ENCODE peak calls at places on chromosomes 11 and 22, in six cellular contexts. L, K, J, F, V and Z are unnamed samples.

GRCh38 chr22:28822930-28823481 is 22.6 kb upstream of the XBP1 start:
- DNase-seq in L (no peak), K (no peak), J (peak; percentile 88), F (no peak), V (no peak), Z (no peak)

GRCh38 chr11:416757-417621 is 2.2 kb upstream of the SIGIRR start:
- DNase-seq in L (peak; percentile 18), K (peak; percentile 63), J (no peak), F (no peak), V (no peak), Z (no peak)

GRCh38 chr22:30878516-30879365 is 89.8 kb downstream of the MORC2 start:
- DNase-seq in L (no peak), K (no peak), J (no peak), F (no peak), V (no peak), Z (no peak)

GRCh38 chr11:11980841-11981308 is 27.6 kb downstream of the DKK3 start:
- DNase-seq in L (no peak), K (peak; percentile 29), J (no peak), F (no peak), V (peak; percentile 40), Z (no peak)

GRCh38 chr11:99268895-99269294 is 248.1 kb downstream of the CNTN5 start:
- DNase-seq in L (no peak), K (peak; percentile 49), J (no peak), F (no peak), V (no peak), Z (no peak)

GRCh38 chr11:115691030-115691429 is 186.8 kb upstream of the CADM1 start:
- DNase-seq in L (no peak), K (no peak), J (no peak), F (no peak), V (no peak), Z (no peak)

GRCh38 chr11:128342511-128343133 is 244.7 kb downstream of the ETS1 start:
- DNase-seq in L (peak; percentile 98), K (peak; percentile 91), J (peak; percentile 42), F (no peak), V (peak; percentile 66), Z (peak; percentile 74)

GRCh38 chr11:67584205-67584880 is 731 bp downstream of the GSTP1 start:
- DNase-seq in L (peak; percentile 48), K (peak; percentile 85), J (peak; percentile 63), F (peak; percentile 83), V (peak; percentile 78), Z (peak; percentile 86)

GRCh38 chr11:34406413-34406812 is 32.3 kb upstream of the CAT start:
- DNase-seq in L (no peak), K (no peak), J (no peak), F (no peak), V (no peak), Z (no peak)

GRCh38 chr11:134734446-134734845 is 322.4 kb upstream of the B3GAT1 start:
- DNase-seq in L (no peak), K (no peak), J (no peak), F (no peak), V (no peak), Z (no peak)

GRCh38 chr11:104148074-104148473 is 15.9 kb downstream of the PDGFD start:
- DNase-seq in L (no peak), K (peak; percentile 51), J (no peak), F (no peak), V (no peak), Z (no peak)

GRCh38 chr11:108870373-108871020 is 205.6 kb downstream of the DDX10 start:
- DNase-seq in L (peak; percentile 82), K (peak; percentile 65), J (no peak), F (no peak), V (no peak), Z (no peak)

GRCh38 chr11:130692220-130692619 is 224.1 kb downstream of the SNX19 start:
- DNase-seq in L (no peak), K (no peak), J (no peak), F (no peak), V (no peak), Z (no peak)

GRCh38 chr11:58926695-58927094 is 12.6 kb upstream of the GLYATL1 start:
- DNase-seq in L (no peak), K (peak; percentile 21), J (no peak), F (no peak), V (no peak), Z (no peak)

GRCh38 chr11:32374261-32374711 is 61.1 kb downstream of the WT1 start:
- DNase-seq in L (peak; percentile 35), K (peak; percentile 9), J (peak; percentile 47), F (no peak), V (no peak), Z (no peak)

GRCh38 chr11:65013130-65013691 is 749 bp upstream of the ARL2 start:
- DNase-seq in L (no peak), K (peak; percentile 88), J (no peak), F (peak; percentile 89), V (peak; percentile 96), Z (peak; percentile 93)

GRCh38 chr11:121435132-121435531 is 17.0 kb upstream of the SORL1 start:
- DNase-seq in L (no peak), K (no peak), J (peak; percentile 64), F (no peak), V (no peak), Z (no peak)
- H3K4me3 ChIP-seq in L (no peak overlapping the region), K (no peak overlapping the region), J (no peak overlapping the region), F (no peak overlapping the region), V (no peak overlapping the region), Z (no peak overlapping the region)

DNA sequence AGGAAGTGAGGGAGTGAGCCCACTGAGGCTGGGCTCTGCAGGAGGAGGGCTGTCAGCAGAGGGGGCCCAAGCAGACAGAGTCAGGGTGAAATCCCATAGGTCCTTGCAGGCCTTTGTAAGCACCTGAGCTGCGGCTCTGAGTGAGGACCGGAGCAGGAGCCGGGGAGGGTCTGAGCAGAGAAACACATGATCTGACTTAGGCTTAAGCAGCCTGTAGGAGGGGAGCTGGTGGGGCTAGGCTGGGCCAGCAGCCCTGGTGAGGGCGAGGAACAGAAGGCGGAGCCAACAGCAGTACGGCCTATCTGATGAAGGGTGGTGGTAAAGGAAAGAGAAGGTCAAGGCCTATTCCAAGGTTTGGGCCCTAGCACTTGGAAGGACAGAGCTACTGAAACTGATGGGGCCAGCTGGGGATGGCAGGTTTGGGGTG is 26.9 kb upstream of the CBX7 start:
- DNase-seq in L (no peak), K (no peak), J (no peak), F (no peak), V (no peak), Z (no peak)
- H3K4me3 ChIP-seq in L (no peak overlapping the region), K (no peak overlapping the region), J (no peak overlapping the region), F (no peak overlapping the region), V (no peak overlapping the region), Z (no peak overlapping the region)

DNA sequence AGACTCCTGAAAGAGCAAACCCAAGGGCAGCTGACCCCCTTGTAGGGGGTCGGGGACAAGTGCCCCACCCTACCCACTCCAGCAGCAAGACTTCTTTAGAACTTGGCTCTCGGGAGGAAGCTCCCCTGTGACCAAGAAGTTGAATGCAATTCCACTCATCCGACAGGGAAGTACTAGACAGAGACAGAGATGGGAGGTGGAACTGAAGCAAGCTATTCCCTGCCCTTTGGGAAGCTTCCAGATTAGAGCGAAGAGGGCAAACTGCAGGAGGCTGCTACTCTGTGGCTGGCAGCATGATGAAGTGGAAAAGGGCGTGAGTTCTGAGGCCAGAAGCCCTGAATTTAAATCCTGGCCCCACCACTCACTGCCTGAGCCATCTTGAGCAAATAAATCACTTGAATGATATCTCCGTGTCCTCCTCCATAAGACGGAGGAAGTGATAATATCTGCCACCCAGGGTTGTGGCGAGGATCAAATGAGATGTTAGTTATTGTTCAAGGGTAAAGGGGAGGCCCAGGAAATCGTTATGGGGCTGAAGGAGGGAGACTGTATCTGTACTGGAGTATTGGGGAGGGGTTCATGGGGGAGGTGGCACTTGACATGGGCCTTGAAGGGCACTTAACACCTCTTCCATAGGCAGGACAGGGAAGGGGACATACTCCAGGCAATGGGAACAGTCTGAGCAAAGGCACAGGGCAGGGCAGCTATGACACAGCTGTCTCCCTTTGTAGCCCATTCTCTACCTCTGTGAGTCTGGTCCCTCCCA is 16.2 kb upstream of the DGKZ start:
- DNase-seq in L (no peak), K (no peak), J (no peak), F (no peak), V (no peak), Z (no peak)
- H3K4me3 ChIP-seq in L (no peak overlapping the region), K (no peak overlapping the region), J (no peak overlapping the region), F (no peak overlapping the region), V (no peak overlapping the region), Z (no peak overlapping the region)

DNA sequence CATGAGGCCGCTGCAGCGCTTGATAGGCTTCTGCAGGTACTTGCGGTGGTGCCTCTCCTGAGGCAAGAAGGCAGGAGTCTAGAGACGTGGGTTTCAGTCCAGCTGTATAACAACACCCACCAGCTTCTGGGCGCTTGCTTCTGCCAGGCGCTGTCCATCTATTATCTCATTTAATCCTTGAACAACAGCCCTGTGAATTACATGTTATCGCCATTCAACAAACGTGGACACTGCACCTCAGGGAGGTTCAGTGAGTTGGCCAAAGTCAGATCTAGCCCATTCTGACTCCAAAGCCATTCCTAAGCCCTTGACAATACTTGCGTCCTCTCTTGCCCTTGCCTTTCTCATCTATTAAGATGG is 436 bp upstream of the FAM181B start:
- DNase-seq in L (no peak), K (no peak), J (no peak), F (no peak), V (no peak), Z (no peak)
- H3K4me3 ChIP-seq in L (no peak overlapping the region), K (peak overlapping the region; percentile 60), J (no peak overlapping the region), F (no peak overlapping the region), V (peak overlapping the region; percentile 65), Z (no peak overlapping the region)

DNA sequence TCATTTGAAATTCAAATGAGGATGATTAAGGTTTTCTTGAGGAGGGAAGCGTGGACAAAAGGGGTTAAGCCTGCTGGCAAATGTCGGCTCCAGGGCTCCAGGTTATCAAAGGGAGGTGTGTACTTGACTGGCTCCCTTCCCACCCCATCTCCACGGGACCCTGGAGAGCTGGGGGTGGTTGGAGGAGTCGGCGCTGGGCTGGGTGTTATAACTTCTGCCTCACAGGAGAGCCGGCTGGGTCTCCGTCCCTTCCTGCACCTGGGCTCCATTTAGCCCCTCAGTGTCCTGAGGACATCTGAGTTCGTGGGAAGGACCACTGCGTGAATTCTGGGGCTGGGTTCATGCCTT is 15.6 kb downstream of the POU2F3 start:
- DNase-seq in L (no peak), K (no peak), J (no peak), F (no peak), V (no peak), Z (no peak)
- H3K4me3 ChIP-seq in L (no peak overlapping the region), K (no peak overlapping the region), J (no peak overlapping the region), F (no peak overlapping the region), V (no peak overlapping the region), Z (no peak overlapping the region)

DNA sequence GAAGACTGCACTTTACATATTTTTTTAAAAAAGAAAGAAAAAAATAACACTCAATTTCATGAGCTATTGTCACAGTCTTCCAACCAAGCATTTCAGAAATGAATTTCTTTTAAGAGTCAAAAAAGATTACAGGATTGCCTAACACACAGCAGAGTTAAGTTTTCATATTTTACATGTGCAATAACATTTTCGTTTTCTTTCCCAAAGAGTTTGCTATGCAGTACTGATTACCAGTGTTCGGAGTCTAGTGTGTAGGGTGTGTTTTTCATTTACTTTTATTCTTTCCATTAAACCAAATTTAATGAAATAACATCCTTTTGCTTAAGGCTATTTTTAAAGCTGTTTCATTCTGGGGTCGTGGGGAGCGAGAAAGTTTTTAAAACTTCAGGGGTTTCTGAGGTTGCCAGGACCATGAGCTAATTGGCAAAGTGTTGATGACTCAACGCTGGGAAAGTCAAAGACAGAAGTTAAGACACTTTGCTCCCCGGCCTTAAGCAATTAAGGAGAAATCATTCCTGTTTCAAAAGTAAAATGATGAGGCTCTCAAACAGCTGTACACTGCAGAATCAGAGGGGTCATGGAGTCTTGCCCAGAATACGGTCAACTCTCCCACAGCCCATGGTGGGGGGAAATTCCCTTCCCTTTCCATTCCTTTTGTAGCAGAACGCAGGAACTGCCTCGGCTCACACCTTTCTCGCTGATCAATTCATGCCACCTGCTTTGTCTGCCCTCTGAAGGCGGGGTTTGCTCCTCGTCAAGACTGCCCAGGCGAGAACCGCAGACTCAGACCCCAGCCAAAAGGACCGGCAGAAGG is 53.0 kb downstream of the MN1 start:
- DNase-seq in L (no peak), K (peak; percentile 81), J (no peak), F (no peak), V (no peak), Z (no peak)
- H3K4me3 ChIP-seq in L (no peak overlapping the region), K (no peak overlapping the region), J (no peak overlapping the region), F (no peak overlapping the region), V (no peak overlapping the region), Z (no peak overlapping the region)